ENCODE peak calls at places on chromosomes 4 and X, in seven cellular contexts. M is epithelial cell of proximal tubule; A is SJCRH30; T is cardiac septum; V is activated naive CD4-positive, alpha-beta T cell treated with anti-CD3 and anti-CD28 coated beads, Interleukin-2, amount 50 U/mL, for 16 hours; S is bronchial epithelial cell; Z is heart right ventricle. K is an unnamed sample.
A peak's percentile ranks its signal among the peaks of the same experiment; 100 is the strongest.

GRCh38 chrX:69021095-69021494 is 144.2 kb downstream of the PJA1 start:
- DNase-seq in M (no peak), A (no peak), Z (no peak), T (no peak), S (no peak), V (no peak), K (no peak)

GRCh38 chr4:1493540-1494287 is 87.5 kb upstream of the NKX1-1 start:
- DNase-seq in V (peak; percentile 4), A (no peak), S (no peak), T (peak; percentile 47), Z (no peak), M (no peak), K (peak; percentile 16)

GRCh38 chrX:51860679-51861078 is 32.7 kb upstream of the MAGED1 start:
- DNase-seq in A (peak; percentile 1), S (peak; percentile 33), T (no peak), Z (no peak), M (no peak), V (no peak), K (no peak)

GRCh38 chr4:21790437-21791029 is 158.0 kb downstream of the KCNIP4 start:
- DNase-seq in V (no peak), S (peak; percentile 42), A (no peak), T (no peak), Z (no peak), M (no peak), K (no peak)

GRCh38 chrX:46757052-46757451 is 1.9 kb downstream of the SLC9A7 start:
- DNase-seq in Z (no peak), V (no peak), M (no peak), A (no peak), T (no peak), S (no peak), K (no peak)

GRCh38 chr4:174213734-174214101 is 69.7 kb downstream of the FBXO8 start:
- DNase-seq in Z (no peak), M (no peak), S (no peak), A (no peak), V (no peak), T (no peak), K (no peak)

GRCh38 chr4:18388029-18388428 is 366.5 kb upstream of the LCORL start:
- DNase-seq in M (peak; percentile 31), T (no peak), Z (no peak), V (no peak), S (no peak), A (no peak), K (no peak)

GRCh38 chr4:139242511-139243051 is 37.4 kb downstream of the MGARP start:
- DNase-seq in S (peak; percentile 88), V (no peak), T (no peak), A (peak; percentile 79), M (no peak), Z (no peak), K (no peak)

GRCh38 chrX:10042055-10042454 is 74.9 kb downstream of the CLDN34 start:
- DNase-seq in T (no peak), Z (no peak), A (no peak), M (no peak), S (no peak), V (no peak), K (no peak)

GRCh38 chrX:151754042-151754419 is 19.5 kb downstream of the CNGA2 start:
- DNase-seq in T (no peak), Z (no peak), V (no peak), M (peak; percentile 1), A (no peak), S (peak; percentile 74), K (no peak)

GRCh38 chr4:9143421-9144080 is 26.7 kb upstream of the FAM90A26 start:
- DNase-seq in S (no peak), Z (no peak), T (peak; percentile 51), M (no peak), V (no peak), A (no peak), K (no peak)

GRCh38 chrX:66200855-66201795 is 37.1 kb downstream of the HEPH start:
- DNase-seq in A (no peak), S (peak; percentile 8), Z (no peak), V (no peak), T (no peak), M (no peak), K (no peak)

GRCh38 chr4:85708468-85708867 is 233.5 kb downstream of the ARHGAP24 start:
- DNase-seq in V (no peak), M (no peak), T (no peak), S (no peak), Z (no peak), A (no peak), K (no peak)

GRCh38 chr4:74659576-74660411 is 134.5 kb downstream of the BTC start:
- DNase-seq in Z (no peak), M (peak; percentile 100), A (peak; percentile 60), V (no peak), T (no peak), S (peak; percentile 100), K (no peak)

GRCh38 chr4:35689866-35690265 is 554.4 kb downstream of the ARAP2 start:
- DNase-seq in M (no peak), S (no peak), V (no peak), T (no peak), Z (no peak), A (no peak), K (no peak)

GRCh38 chr4:110268352-110268751 is 69.9 kb upstream of the ELOVL6 start:
- DNase-seq in T (no peak), S (no peak), V (no peak), Z (no peak), A (no peak), M (no peak), K (no peak)

GRCh38 chrX:151726751-151727150 is 7.8 kb upstream of the CNGA2 start:
- DNase-seq in V (no peak), T (no peak), S (no peak), M (no peak), A (no peak), Z (no peak), K (no peak)

GRCh38 chr4:146245899-146246298 is 31.6 kb downstream of the REELD1 start:
- DNase-seq in A (no peak), T (no peak), Z (no peak), V (no peak), M (no peak), S (no peak), K (peak; percentile 68)

GRCh38 chr4:8394125-8394524 is 46.4 kb downstream of the ACOX3 start:
- DNase-seq in T (no peak), Z (peak; percentile 86), M (peak; percentile 38), A (peak; percentile 99), S (no peak), V (no peak), K (peak; percentile 82)

GRCh38 chr4:113146876-113147358 is 97.5 kb downstream of the ANK2 start:
- DNase-seq in A (no peak), M (no peak), S (no peak), V (no peak), T (no peak), Z (no peak), K (peak; percentile 29)

GRCh38 chr4:181637186-181638105 is 605.8 kb upstream of the TENM3 start:
- DNase-seq in M (no peak), T (no peak), A (no peak), Z (no peak), S (no peak), V (no peak), K (no peak)

GRCh38 chr4:169640261-169640880 is 20.0 kb downstream of the CLCN3 start:
- DNase-seq in T (no peak), M (no peak), V (no peak), S (no peak), Z (no peak), A (no peak), K (no peak)

GRCh38 chr4:19807505-19807904 is 444.2 kb upstream of the SLIT2 start:
- DNase-seq in A (no peak), T (no peak), Z (no peak), V (no peak), S (peak; percentile 86), M (peak; percentile 93), K (no peak)

GRCh38 chr4:26459054-26459755 is 31.1 kb downstream of the CCKAR start:
- DNase-seq in Z (no peak), S (peak; percentile 65), M (peak; percentile 40), V (no peak), A (no peak), T (no peak), K (no peak)

GRCh38 chr4:70603856-70604255 is 11.8 kb downstream of the AMBN start:
- DNase-seq in V (no peak), Z (no peak), T (no peak), M (no peak), S (peak; percentile 22), A (no peak), K (no peak)

GRCh38 chrX:84339507-84340364 is 151.7 kb upstream of the RPS6KA6 start:
- DNase-seq in Z (no peak), T (no peak), V (no peak), S (peak; percentile 20), A (no peak), M (no peak), K (no peak)

GRCh38 chr4:139171878-139172691 is 4.9 kb downstream of the ELF2 start:
- DNase-seq in Z (no peak), S (peak; percentile 92), V (no peak), M (no peak), T (no peak), A (no peak), K (no peak)

GRCh38 chr4:73341454-73341853 is 62.6 kb upstream of the ALB start:
- DNase-seq in A (peak; percentile 65), T (no peak), M (peak; percentile 43), V (no peak), S (peak; percentile 70), Z (no peak), K (no peak)

GRCh38 chr4:156971623-156972369 is at the start of gene PDGFC:
- DNase-seq in Z (peak; percentile 74), M (no peak), T (peak; percentile 86), V (no peak), S (no peak), A (peak; percentile 71), K (peak; percentile 75)

GRCh38 chrX:69616520-69617203 is 749 bp downstream of the EDA start:
- DNase-seq in M (no peak), T (no peak), A (peak; percentile 9), V (peak; percentile 15), Z (peak; percentile 27), S (no peak), K (peak; percentile 32)